ENCODE peak calls at places on chromosomes 3 and 15, in four cellular contexts. W is WTC11, A is HepG2, L is K562. O is an unnamed sample.

GRCh38 chr15:49830411-49830810 is 209.6 kb downstream of the DTWD1 start:
- DNase-seq in A (no peak), L (no peak), W (no peak), O (no peak)

GRCh38 chr3:127851899-127852298 is 29.6 kb upstream of the MGLL start:
- DNase-seq in L (no peak), A (no peak), W (peak; percentile 58), O (no peak)

GRCh38 chr3:194685723-194686413 is at the start of gene FAM43A:
- DNase-seq in W (peak; percentile 84), A (peak; percentile 73), L (peak; percentile 73), O (peak; percentile 79)

GRCh38 chr15:36495464-36495863 is 84.0 kb upstream of the CDIN1 start:
- DNase-seq in L (no peak), A (no peak), W (no peak), O (no peak)

GRCh38 chr15:28932361-28932760 is 46.6 kb downstream of the APBA2 start:
- DNase-seq in A (no peak), W (no peak), L (no peak), O (no peak)

GRCh38 chr15:57859130-57859685 is 152.7 kb downstream of the POLR2M start:
- DNase-seq in L (no peak), W (no peak), A (no peak), O (no peak)

GRCh38 chr15:99426431-99427105 is 139.2 kb upstream of the MEF2A start:
- DNase-seq in L (no peak), A (no peak), W (no peak), O (no peak)

GRCh38 chr3:194054540-194054939 is 81.4 kb upstream of the HES1 start:
- DNase-seq in A (no peak), W (no peak), L (no peak), O (no peak)

GRCh38 chr3:127473244-127474024 is 117.1 kb downstream of the TPRA1 start:
- DNase-seq in W (peak; percentile 87), L (peak; percentile 7), A (peak; percentile 53), O (peak; percentile 62)

GRCh38 chr3:158727499-158728377 is 4.5 kb downstream of the RARRES1 start:
- DNase-seq in L (peak; percentile 81), A (peak; percentile 44), W (peak; percentile 25), O (peak; percentile 68)

GRCh38 chr15:66751579-66751978 is 49.5 kb downstream of the SMAD6 start:
- DNase-seq in W (no peak), A (peak; percentile 60), L (no peak), O (no peak)

GRCh38 chr3:155352900-155353490 is 59.5 kb upstream of the STRIT1 start:
- DNase-seq in A (peak; percentile 21), L (peak; percentile 52), W (no peak), O (peak; percentile 30)

GRCh38 chr15:99324082-99324620 is 72.9 kb downstream of the LRRC28 start:
- DNase-seq in W (no peak), L (no peak), A (no peak), O (no peak)

GRCh38 chr3:131072845-131073244 is 46.2 kb downstream of the NEK11 start:
- DNase-seq in W (no peak), A (no peak), L (peak; percentile 52), O (no peak)

GRCh38 chr15:90665288-90666134 is 51.6 kb upstream of the BLM start:
- DNase-seq in A (peak; percentile 21), L (peak; percentile 76), W (peak; percentile 57), O (peak; percentile 56)

GRCh38 chr15:90126457-90127435 is 24.5 kb upstream of the IDH2 start:
- DNase-seq in A (peak; percentile 64), L (no peak), W (peak; percentile 83), O (no peak)

GRCh38 chr3:185709241-185709955 is 115.4 kb downstream of the IGF2BP2 start:
- DNase-seq in W (no peak), L (no peak), A (no peak), O (no peak)

GRCh38 chr3:89270201-89270600 is 162.8 kb downstream of the EPHA3 start:
- DNase-seq in L (no peak), A (no peak), W (no peak), O (no peak)

GRCh38 chr3:33578325-33579180 is 138.3 kb upstream of the UBP1 start:
- DNase-seq in W (no peak), A (peak; percentile 83), L (no peak), O (no peak)

DNA sequence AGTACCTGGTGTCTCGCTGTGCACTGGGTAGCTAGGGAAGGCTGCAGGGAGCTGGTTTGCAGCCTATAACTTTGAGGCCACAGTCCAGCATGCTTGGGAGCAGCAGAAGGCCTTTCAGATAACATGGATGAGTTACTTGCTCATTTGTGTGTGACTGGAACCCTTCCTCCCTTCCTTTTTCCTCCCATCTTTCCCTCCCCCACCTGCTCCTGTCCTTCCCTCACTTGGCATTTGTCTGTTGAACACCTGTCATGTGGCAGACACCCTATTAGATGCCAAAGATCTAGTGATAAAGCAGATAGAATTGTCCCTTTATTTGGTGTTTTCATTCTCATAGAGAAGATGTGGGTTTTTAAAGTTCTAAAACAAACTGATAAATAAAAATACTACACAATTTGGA is 71.6 kb downstream of the LRTM1 start:
- DNase-seq in L (no peak), W (no peak), A (no peak), O (no peak)
- TF ChIP-seq ELF4 in L (no peak), W (no peak), A (no peak), O (no peak)

GRCh38 chr15:59553879-59554735 is 57.5 kb upstream of the GCNT3 start:
- DNase-seq in A (peak; percentile 100), L (peak; percentile 17), W (no peak), O (no peak)
- TF ChIP-seq ELF4 in A (no peak), L (no peak), W (no peak), O (no peak)

GRCh38 chr3:71701251-71701650 is 24.0 kb downstream of the EIF4E3 start:
- DNase-seq in W (no peak), L (no peak), A (no peak), O (no peak)

GRCh38 chr3:71703796-71704195 is 21.4 kb downstream of the EIF4E3 start:
- DNase-seq in A (no peak), W (no peak), L (no peak), O (no peak)

GRCh38 chr3:71704915-71705314 is 20.3 kb downstream of the EIF4E3 start:
- DNase-seq in A (no peak), L (no peak), W (no peak), O (no peak)

GRCh38 chr3:71707600-71707999 is 17.6 kb downstream of the EIF4E3 start:
- DNase-seq in L (no peak), A (no peak), W (no peak), O (no peak)

DNA sequence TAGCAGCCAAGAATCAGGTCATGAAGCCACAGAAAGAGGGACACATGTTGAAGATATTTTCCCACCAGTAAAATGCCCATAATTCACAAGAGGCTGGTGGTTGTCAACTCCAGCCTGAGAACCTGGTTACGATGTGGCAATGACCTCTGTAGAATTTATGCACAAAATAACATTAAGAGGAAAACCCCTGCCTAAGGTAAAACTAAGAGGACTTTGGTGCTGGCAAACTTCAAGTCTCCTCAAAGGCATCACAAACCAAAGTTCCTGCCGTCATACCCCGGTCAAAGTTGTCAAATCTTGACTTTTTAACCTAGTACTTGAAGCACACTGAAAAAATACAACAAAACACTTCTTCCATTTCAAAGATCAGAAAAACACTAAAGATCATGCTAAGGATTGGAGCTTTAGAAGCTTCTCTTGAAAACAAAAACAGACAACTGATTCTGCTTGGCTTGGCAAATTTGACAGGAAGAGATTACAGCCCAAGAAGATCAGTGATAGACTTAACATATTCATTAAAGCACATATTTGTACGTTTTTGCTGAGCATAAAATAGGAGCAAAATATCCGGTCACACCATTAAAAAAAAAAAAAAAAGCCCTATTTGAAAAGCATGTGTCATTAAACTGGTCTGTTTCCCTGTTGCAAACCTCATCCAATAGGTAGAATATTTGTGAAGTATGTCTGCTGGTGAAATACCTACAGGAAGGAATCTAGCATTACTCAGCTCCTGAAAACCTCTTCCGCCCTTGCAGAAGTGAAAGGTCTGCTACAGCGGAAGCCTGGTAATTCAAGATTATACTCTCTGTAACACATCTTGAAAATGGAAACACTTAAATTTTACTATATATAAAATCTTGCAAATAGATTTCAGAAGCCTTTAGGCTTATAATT is 22.8 kb downstream of the EIF4E3 start:
- DNase-seq in A (no peak), L (no peak), W (no peak), O (no peak)
- TF ChIP-seq ELF4 in A (no peak), L (no peak), W (no peak), O (no peak)

GRCh38 chr15:25251700-25252390 is 187.0 kb downstream of the UBE3A start:
- DNase-seq in A (no peak), L (no peak), W (peak; percentile 3), O (no peak)
- TF ChIP-seq ELF4 in A (no peak), L (no peak), W (no peak), O (no peak)

GRCh38 chr3:9172851-9173320 is 76.6 kb downstream of the SRGAP3 start:
- DNase-seq in L (no peak), A (peak; percentile 57), W (no peak), O (no peak)
- TF ChIP-seq ELF4 in L (no peak), A (no peak), W (no peak), O (no peak)

O was measured in HEK293T.